ENCODE peak calls at places on chromosome 6, in six cellular contexts. I is fibroblast of mammary gland; K is neural progenitor cell; T is cardiac fibroblast; P is transverse colon; M is CD8-positive, alpha-beta T cell. D is an unnamed sample.

GRCh38 chr6:82893889-82894652 is 171.6 kb downstream of the UBE3D start:
- DNase-seq in P (no peak), T (no peak), K (no peak), M (no peak), I (no peak), D (no peak)

GRCh38 chr6:5529733-5530132 is 268.4 kb downstream of the FARS2 start:
- DNase-seq in P (no peak), M (no peak), K (no peak), T (peak), I (peak), D (peak)

GRCh38 chr6:167797079-167797870 is 29.4 kb upstream of the AFDN start:
- DNase-seq in I (no peak), T (no peak), K (no peak), M (no peak), P (peak), D (no peak)

GRCh38 chr6:151241853-151242252 is 2.1 kb downstream of the AKAP12 start:
- DNase-seq in T (peak), M (no peak), K (no peak), I (no peak), P (no peak), D (no peak)

GRCh38 chr6:107820571-107821261 is 3.4 kb downstream of the SCML4 start:
- DNase-seq in I (no peak), P (no peak), K (peak), M (peak), T (no peak), D (peak)

GRCh38 chr6:136405410-136406029 is 115.9 kb upstream of the BCLAF1 start:
- DNase-seq in T (peak), K (no peak), I (peak), M (no peak), P (peak), D (peak)

GRCh38 chr6:13985663-13986325 is 61.0 kb downstream of the RNF182 start:
- DNase-seq in T (no peak), P (no peak), K (no peak), I (no peak), M (no peak), D (no peak)

GRCh38 chr6:28900577-28901266 is 23.1 kb downstream of the TRIM27 start:
- DNase-seq in I (no peak), M (no peak), K (no peak), P (no peak), T (no peak), D (no peak)

GRCh38 chr6:131383421-131384411 is 189.3 kb upstream of the ARG1 start:
- DNase-seq in M (no peak), T (no peak), K (peak), I (peak), P (no peak), D (no peak)

GRCh38 chr6:26349964-26350857 is 14.8 kb upstream of the BTN3A2 start:
- DNase-seq in T (no peak), I (no peak), K (no peak), M (no peak), P (no peak), D (no peak)

GRCh38 chr6:158698876-158699440 is 49.1 kb downstream of the SYTL3 start:
- DNase-seq in T (no peak), M (no peak), K (no peak), I (peak), P (no peak), D (no peak)

GRCh38 chr6:140581601-140582000 is 1207.2 kb upstream of the CITED2 start:
- DNase-seq in P (no peak), I (no peak), M (no peak), K (no peak), T (no peak), D (no peak)

GRCh38 chr6:27541212-27541931 is 68.5 kb upstream of the ZNF184 start:
- DNase-seq in P (no peak), M (no peak), T (peak), K (peak), I (peak), D (no peak)

GRCh38 chr6:80227545-80227944 is 121.1 kb downstream of the BCKDHB start:
- DNase-seq in M (no peak), I (no peak), P (no peak), K (no peak), T (no peak), D (no peak)

GRCh38 chr6:53439556-53439955 is 90.8 kb upstream of the ELOVL5 start:
- DNase-seq in I (peak), K (no peak), T (peak), P (no peak), M (no peak), D (peak)

GRCh38 chr6:11130605-11131004 is 19.1 kb upstream of the ERVFRD-1 start:
- DNase-seq in K (no peak), P (no peak), T (no peak), M (no peak), I (no peak), D (no peak)

GRCh38 chr6:141548969-141549368 is 583.8 kb upstream of the GJE1 start:
- DNase-seq in M (no peak), I (peak), T (peak), P (no peak), K (no peak), D (peak)

GRCh38 chr6:41604006-41604405 is 34.3 kb upstream of the MDFI start:
- DNase-seq in M (no peak), I (no peak), T (no peak), P (no peak), K (no peak), D (no peak)

GRCh38 chr6:134063121-134063965 is 10.9 kb upstream of the SLC2A12 start:
- DNase-seq in T (no peak), M (no peak), P (no peak), I (no peak), K (peak), D (no peak)

GRCh38 chr6:149445573-149445972 is 39.2 kb downstream of the ZC3H12D start:
- DNase-seq in K (no peak), I (no peak), T (no peak), M (no peak), P (no peak), D (no peak)

DNA sequence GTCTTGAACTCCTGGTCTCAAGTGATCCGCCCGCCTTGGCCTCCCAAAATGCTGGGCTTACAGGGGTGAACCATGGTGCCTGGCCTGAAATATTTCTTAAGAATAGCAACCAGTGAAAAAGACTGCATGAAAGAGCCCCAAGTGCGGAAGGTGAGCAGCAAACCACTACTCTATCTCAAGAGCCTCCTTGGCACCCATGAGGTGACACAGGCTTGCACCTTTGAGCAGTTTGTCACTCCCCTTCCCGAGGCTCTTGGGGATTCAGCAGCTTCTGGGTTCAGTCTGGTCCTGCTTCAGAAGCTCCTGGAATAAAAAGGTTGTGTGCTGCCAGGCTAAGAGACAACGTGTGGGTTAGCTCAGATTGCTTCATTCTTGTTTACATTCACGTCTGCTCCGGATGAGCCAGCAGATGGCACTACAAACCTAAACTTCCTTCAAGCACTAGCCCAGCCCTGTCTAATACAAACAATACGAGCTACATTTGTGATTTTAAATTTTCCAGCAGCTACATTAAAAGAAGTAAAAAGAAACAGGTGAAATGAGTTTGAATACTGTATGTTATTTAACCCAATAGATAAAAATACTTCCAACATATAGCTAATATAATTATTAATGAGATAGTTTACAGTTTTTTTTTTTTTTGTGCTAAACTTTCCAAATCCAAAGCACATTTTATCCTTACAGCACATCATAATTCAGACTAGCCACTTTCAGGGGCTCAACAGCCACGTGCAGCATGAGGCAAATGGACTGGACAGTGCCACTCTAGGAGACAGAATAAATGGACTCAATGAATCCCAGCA is 46.2 kb downstream of the GJA10 start:
- DNase-seq in K (peak), M (peak), I (peak), P (peak), T (peak), D (peak)
- TF ChIP-seq CTCF in K (peak), M (peak), I (peak), P (peak), T (peak), D (peak)

DNA sequence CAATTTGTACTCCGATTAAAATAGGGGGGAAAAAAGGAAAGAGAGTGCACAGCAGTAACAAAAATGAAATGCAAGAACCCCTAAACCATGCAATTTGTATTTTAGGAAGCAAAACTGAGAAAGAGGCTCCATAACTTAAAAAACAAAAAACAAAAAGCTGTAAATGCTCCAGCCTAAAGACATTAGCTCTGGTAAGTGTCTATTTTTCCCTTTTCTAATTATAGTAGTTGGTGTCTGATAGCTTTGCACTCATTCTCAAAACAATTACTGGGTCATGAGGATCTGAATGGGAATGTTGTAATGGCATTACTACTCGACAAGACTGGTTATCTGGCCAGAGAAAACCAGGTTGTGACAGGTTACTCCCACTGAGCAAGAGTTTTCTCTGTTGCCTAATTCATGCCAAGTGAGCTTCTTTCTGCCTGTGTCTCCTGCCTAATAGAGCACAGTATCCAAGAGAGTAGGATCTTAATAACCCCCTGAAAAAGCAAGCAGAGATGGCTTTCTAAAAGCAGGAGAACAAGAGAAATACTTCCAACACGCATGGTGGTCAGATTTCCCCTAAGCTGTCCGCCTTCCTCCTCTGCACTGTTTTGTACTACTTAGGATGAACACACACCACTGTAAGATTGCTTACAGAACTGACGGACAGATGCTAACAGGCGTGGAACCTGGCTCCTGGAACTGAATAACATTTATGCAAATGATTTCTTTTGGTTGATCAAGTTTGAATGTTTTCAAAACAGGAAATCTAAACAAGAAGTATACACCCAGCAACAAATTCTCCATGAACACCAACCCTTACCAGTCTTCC is 86.4 kb downstream of the FKBP5 start:
- DNase-seq in M (no peak), P (no peak), K (no peak), T (peak), I (peak), D (peak)
- H3K4me3 ChIP-seq in M (peak), P (no peak), K (no peak), T (no peak), I (no peak), D (peak)

GRCh38 chr6:40529040-40529439 is 58.1 kb downstream of the LRFN2 start:
- DNase-seq in P (no peak), K (no peak), I (no peak), T (no peak), M (no peak), D (no peak)
- TF ChIP-seq CTCF in P (no peak), K (no peak), I (no peak), T (no peak), M (no peak), D (no peak)

GRCh38 chr6:75171581-75172360 is 34.1 kb downstream of the COL12A1 start:
- DNase-seq in M (no peak), P (no peak), K (no peak), T (no peak), I (peak), D (peak)

GRCh38 chr6:75167851-75168250 is 38.0 kb downstream of the COL12A1 start:
- DNase-seq in M (no peak), T (no peak), K (no peak), P (no peak), I (no peak), D (no peak)

GRCh38 chr6:75169689-75170088 is 36.2 kb downstream of the COL12A1 start:
- DNase-seq in P (no peak), M (no peak), T (no peak), I (no peak), K (no peak), D (no peak)

GRCh38 chr6:75171151-75171550 is 34.7 kb downstream of the COL12A1 start:
- DNase-seq in P (no peak), T (no peak), M (no peak), K (no peak), I (no peak), D (no peak)

GRCh38 chr6:75170666-75171065 is 35.2 kb downstream of the COL12A1 start:
- DNase-seq in I (no peak), T (no peak), P (no peak), M (no peak), K (no peak), D (no peak)
- H3K4me3 ChIP-seq in I (no peak), T (no peak), P (no peak), M (no peak), K (no peak), D (no peak)

GRCh38 chr6:165244524-165245247 is 64.7 kb downstream of the C6orf118 start:
- DNase-seq in I (no peak), P (no peak), M (no peak), K (no peak), T (no peak), D (no peak)

GRCh38 chr6:165243801-165244200 is 65.6 kb downstream of the C6orf118 start:
- DNase-seq in I (no peak), T (no peak), K (no peak), M (no peak), P (no peak), D (no peak)

GRCh38 chr6:165245716-165246115 is 63.7 kb downstream of the C6orf118 start:
- DNase-seq in M (no peak), I (no peak), K (no peak), P (no peak), T (peak), D (no peak)

GRCh38 chr6:165249808-165250207 is 59.6 kb downstream of the C6orf118 start:
- DNase-seq in P (no peak), T (no peak), K (no peak), I (no peak), M (no peak), D (no peak)

DNA sequence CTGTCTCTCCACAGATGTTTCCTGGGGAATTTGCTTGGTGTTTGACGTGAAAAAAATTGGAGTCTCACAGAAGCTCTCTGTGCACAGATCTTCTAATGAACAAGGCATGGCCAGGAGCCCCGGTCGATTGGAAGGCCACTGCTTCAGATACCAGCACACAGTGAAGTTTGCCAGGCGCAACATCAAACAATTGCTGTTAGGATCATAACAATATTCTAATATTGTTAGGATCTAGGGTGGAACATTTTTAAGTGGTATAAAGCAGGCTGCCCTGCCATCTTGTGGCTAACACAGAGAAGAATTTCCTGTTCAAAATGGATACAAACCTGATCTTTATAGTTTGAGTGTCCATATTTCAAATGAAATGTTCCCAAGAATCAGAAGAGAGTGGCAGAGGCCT is 64.1 kb downstream of the C6orf118 start:
- DNase-seq in T (peak), I (peak), M (no peak), K (peak), P (no peak), D (peak)
- TF ChIP-seq CTCF in T (peak), I (peak), M (no peak), K (peak), P (no peak), D (peak)

GRCh38 chr6:111486475-111486874 is 3.5 kb upstream of the REV3L start:
- DNase-seq in P (no peak), T (no peak), K (no peak), I (no peak), M (no peak), D (no peak)

GRCh38 chr6:111483736-111484654 is 977 bp upstream of the REV3L start:
- DNase-seq in M (peak), P (peak), K (peak), T (peak), I (peak), D (peak)

GRCh38 chr6:111485316-111485715 is 2.3 kb upstream of the REV3L start:
- DNase-seq in T (no peak), M (no peak), K (no peak), P (no peak), I (no peak), D (peak)

GRCh38 chr6:111482959-111483735 is at the start of gene REV3L:
- DNase-seq in K (peak), I (peak), P (peak), M (peak), T (peak), D (peak)

DNA sequence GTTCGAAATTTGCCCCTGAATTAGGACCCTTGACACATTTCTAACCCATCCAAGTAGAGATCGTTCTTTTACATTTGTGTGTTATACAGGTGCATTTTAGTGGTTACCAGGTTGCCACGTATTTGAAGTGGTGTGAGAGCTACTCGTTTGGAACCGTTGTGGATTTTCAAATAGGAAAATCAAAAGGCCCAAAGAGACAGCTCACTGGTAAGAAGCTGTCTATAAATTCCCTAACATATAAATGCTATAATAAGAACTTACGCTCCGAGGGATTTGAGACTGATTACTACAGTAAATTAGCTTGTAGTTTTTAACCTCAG is 1.6 kb upstream of the REV3L start:
- DNase-seq in K (no peak), M (no peak), T (peak), I (no peak), P (no peak), D (peak)
- H3K4me3 ChIP-seq in K (peak), M (peak), T (peak), I (peak), P (peak), D (peak)

GRCh38 chr6:143431226-143431625 is 19.3 kb downstream of the ADAT2 start:
- DNase-seq in I (no peak), M (no peak), K (no peak), P (no peak), T (no peak), D (no peak)

GRCh38 chr6:143426025-143426424 is 24.5 kb downstream of the ADAT2 start:
- DNase-seq in I (no peak), P (no peak), M (no peak), K (no peak), T (no peak), D (no peak)

GRCh38 chr6:143427109-143427817 is 23.2 kb downstream of the ADAT2 start:
- DNase-seq in T (peak), K (peak), M (peak), I (peak), P (peak), D (peak)

GRCh38 chr6:143432588-143432987 is 17.9 kb downstream of the ADAT2 start:
- DNase-seq in P (no peak), T (no peak), K (no peak), M (no peak), I (no peak), D (no peak)

GRCh38 chr6:143429970-143430369 is 20.5 kb downstream of the ADAT2 start:
- DNase-seq in P (no peak), T (no peak), K (no peak), I (no peak), M (no peak), D (no peak)
- TF ChIP-seq CTCF in P (no peak), T (no peak), K (no peak), I (no peak), M (no peak), D (no peak)